ENCODE peak calls at places on chromosome 10, in seven cellular contexts. E is GM12864, I is IMR-90, N is Panc1, O is endothelial cell, S is lower lobe of right lung, V is astrocyte of the spinal cord. Z is an unnamed sample.
A peak's percentile ranks its signal among the peaks of the same experiment; 100 is the strongest.

GRCh38 chr10:31399171-31399570 is 80.2 kb downstream of the ZEB1 start:
- DNase-seq in N (no peak), I (no peak), E (no peak), S (no peak), V (no peak), O (no peak), Z (no peak)

GRCh38 chr10:58868736-58869435 is 307.6 kb upstream of the PHYHIPL start:
- DNase-seq in S (no peak), E (no peak), I (peak; percentile 43), O (no peak), V (no peak), N (no peak), Z (no peak)

GRCh38 chr10:46077141-46077554 is 31.1 kb upstream of the MSMB start:
- DNase-seq in I (peak; percentile 12), V (no peak), E (no peak), N (no peak), S (no peak), O (no peak), Z (no peak)

GRCh38 chr10:116272497-116273221 is at the start of gene GFRA1:
- DNase-seq in V (no peak), S (no peak), O (peak; percentile 29), E (no peak), N (no peak), I (peak; percentile 7), Z (peak; percentile 36)

GRCh38 chr10:61750943-61751471 is 88.3 kb downstream of the CABCOCO1 start:
- DNase-seq in S (peak; percentile 75), E (peak; percentile 55), N (no peak), O (peak; percentile 73), V (peak; percentile 56), I (peak; percentile 69), Z (peak; percentile 15)

GRCh38 chr10:121077331-121077730 is 226.2 kb downstream of the WDR11 start:
- DNase-seq in S (peak; percentile 56), O (no peak), I (no peak), E (no peak), N (no peak), V (peak; percentile 24), Z (no peak)

GRCh38 chr10:21318768-21319167 is 206.7 kb downstream of the SKIDA1 start:
- DNase-seq in I (peak; percentile 42), S (no peak), N (no peak), O (no peak), E (no peak), V (no peak), Z (no peak)

GRCh38 chr10:28806951-28807759 is 129.8 kb downstream of the BAMBI start:
- DNase-seq in V (no peak), O (no peak), E (no peak), N (no peak), S (no peak), I (no peak), Z (no peak)

GRCh38 chr10:32985781-32986350 is 27.8 kb upstream of the ITGB1 start:
- DNase-seq in I (peak; percentile 91), O (no peak), E (no peak), V (peak; percentile 90), S (no peak), N (no peak), Z (no peak)

GRCh38 chr10:109934958-109935793 is 11.9 kb upstream of the XPNPEP1 start:
- DNase-seq in O (peak; percentile 61), S (no peak), I (peak; percentile 83), N (no peak), V (peak; percentile 95), E (no peak), Z (no peak)

GRCh38 chr10:110803830-110804338 is 67.8 kb upstream of the PDCD4 start:
- DNase-seq in V (peak; percentile 34), E (no peak), S (no peak), O (peak; percentile 50), N (peak; percentile 22), I (peak; percentile 24), Z (peak; percentile 39)

GRCh38 chr10:48238826-48239520 is 35.5 kb downstream of the FRMPD2 start:
- DNase-seq in V (no peak), S (no peak), I (no peak), N (no peak), E (no peak), O (no peak), Z (no peak)

GRCh38 chr10:23419201-23419600 is 19.7 kb upstream of the OTUD1 start:
- DNase-seq in S (no peak), V (no peak), I (no peak), O (no peak), N (no peak), E (no peak), Z (no peak)

GRCh38 chr10:6738464-6738824 is 158.4 kb upstream of the PRKCQ start:
- DNase-seq in N (no peak), V (peak; percentile 37), S (no peak), E (no peak), O (peak; percentile 16), I (peak; percentile 33), Z (no peak)

GRCh38 chr10:44460499-44460898 is 75.6 kb upstream of the CXCL12 start:
- DNase-seq in E (no peak), N (no peak), O (no peak), I (no peak), S (no peak), V (no peak), Z (no peak)

GRCh38 chr10:7408494-7409044 is 2.3 kb downstream of the SFMBT2 start:
- DNase-seq in I (peak; percentile 17), E (no peak), N (no peak), V (peak; percentile 41), O (peak; percentile 80), S (peak; percentile 71), Z (peak; percentile 68)

GRCh38 chr10:282294-283139 is 147.3 kb downstream of the ZMYND11 start:
- DNase-seq in E (no peak), I (peak; percentile 72), O (no peak), V (peak; percentile 47), S (no peak), N (no peak), Z (no peak)

GRCh38 chr10:51073461-51074237 is 638 bp upstream of the PRKG1 start:
- DNase-seq in I (peak; percentile 31), O (peak; percentile 23), N (no peak), S (no peak), V (no peak), E (no peak), Z (peak; percentile 13)

GRCh38 chr10:119206603-119207366 is 586 bp upstream of the GRK5 start:
- DNase-seq in V (peak; percentile 46), N (no peak), O (peak; percentile 89), E (no peak), S (peak; percentile 78), I (peak; percentile 59), Z (peak; percentile 77)

GRCh38 chr10:32318476-32318896 is 28.5 kb downstream of the EPC1 start:
- DNase-seq in O (no peak), V (no peak), I (no peak), N (no peak), S (no peak), E (peak; percentile 55), Z (no peak)

GRCh38 chr10:89540550-89540949 is 5.2 kb upstream of the SLC16A12 start:
- DNase-seq in I (peak; percentile 86), S (no peak), E (no peak), V (peak; percentile 52), N (no peak), O (no peak), Z (no peak)

GRCh38 chr10:71459513-71459912 is 62.8 kb downstream of the CDH23 start:
- DNase-seq in S (no peak), E (no peak), O (no peak), V (no peak), N (no peak), I (no peak), Z (no peak)
- TF ChIP-seq CTCF in S (no peak), E (no peak), O (no peak), V (no peak), N (no peak), I (no peak), Z (no peak)

GRCh38 chr10:84613336-84614021 is 285.1 kb downstream of the CCSER2 start:
- DNase-seq in N (peak; percentile 24), O (peak; percentile 63), E (no peak), I (no peak), V (peak; percentile 32), S (peak; percentile 55), Z (peak; percentile 37)
- TF ChIP-seq CTCF in N (peak; percentile 88), O (peak; percentile 50), E (peak; percentile 28), I (peak; percentile 30), V (peak; percentile 49), S (peak; percentile 43), Z (peak; percentile 70)

DNA sequence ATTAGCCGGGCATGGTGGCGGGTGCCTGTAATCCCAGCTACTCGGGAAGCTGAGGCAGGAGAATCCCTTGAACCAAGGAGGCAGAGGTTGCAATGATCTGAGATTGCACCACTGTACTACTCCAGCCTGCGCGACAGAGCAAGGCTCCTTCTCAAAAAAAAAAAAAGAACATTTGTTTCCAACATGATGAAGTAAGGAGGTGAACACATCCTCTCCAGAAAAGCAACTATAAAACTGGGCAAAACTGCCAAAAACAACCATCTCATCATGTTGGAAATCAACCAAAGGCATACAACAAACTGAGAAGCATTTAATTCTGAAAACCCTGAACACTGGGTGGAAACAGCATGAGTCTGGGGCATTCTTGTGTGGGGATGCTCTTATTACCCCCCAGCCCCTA is 14.3 kb downstream of the PRTFDC1 start:
- DNase-seq in I (no peak), V (no peak), O (no peak), E (no peak), S (no peak), N (no peak), Z (no peak)
- TF ChIP-seq CTCF in I (no peak), V (no peak), O (no peak), E (no peak), S (no peak), N (no peak), Z (no peak)

GRCh38 chr10:130341325-130341724 is 205.1 kb downstream of the GLRX3 start:
- DNase-seq in O (no peak), I (no peak), V (no peak), N (no peak), E (no peak), S (no peak), Z (peak; percentile 55)
- TF ChIP-seq CTCF in O (no peak), I (no peak), V (no peak), N (peak; percentile 85), E (peak; percentile 21), S (peak; percentile 54), Z (peak; percentile 72)

GRCh38 chr10:81116201-81116600 is 578.5 kb downstream of the SH2D4B start:
- DNase-seq in V (no peak), S (no peak), E (no peak), N (no peak), I (peak; percentile 4), O (no peak), Z (no peak)

DNA sequence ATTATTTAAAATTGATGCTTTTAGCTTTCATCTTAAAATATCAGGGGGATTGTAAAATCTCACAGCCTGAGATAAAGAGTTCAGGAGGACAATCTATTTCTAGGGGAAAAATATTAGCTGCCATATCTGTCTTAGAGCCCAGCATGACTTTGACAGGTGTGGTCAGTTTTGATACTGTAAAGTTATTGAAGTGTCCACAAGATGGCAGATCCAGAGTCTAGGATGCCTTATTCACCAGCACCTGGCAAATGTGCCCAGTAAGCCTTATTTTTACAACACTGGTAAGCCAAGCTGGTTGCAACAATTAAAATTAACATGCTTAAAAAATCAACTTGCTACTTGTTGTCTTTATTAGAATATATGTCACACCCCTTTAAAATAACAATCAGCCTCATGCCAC is 579.3 kb downstream of the SH2D4B start:
- DNase-seq in V (no peak), O (no peak), E (no peak), S (no peak), I (no peak), N (no peak), Z (no peak)
- TF ChIP-seq CTCF in V (no peak), O (no peak), E (no peak), S (no peak), I (no peak), N (peak; percentile 22), Z (no peak)

Z was measured in neural crest cell.